ENCODE peak calls at places on chromosomes 13 and 19, in six cellular contexts. V, X, O, S, Z and Q are unnamed samples.

GRCh38 chr13:91710733-91711132 is 312.3 kb downstream of the GPC5 start:
- DNase-seq in V (no peak), Z (no peak), X (no peak), S (no peak), O (no peak), Q (no peak)

GRCh38 chr19:19217110-19217509 is 5.4 kb downstream of the NCAN start:
- DNase-seq in V (no peak), O (no peak), Z (peak; percentile 57), S (no peak), X (peak; percentile 33), Q (no peak)

GRCh38 chr19:2970201-2970838 is 7.0 kb upstream of the TLE6 start:
- DNase-seq in O (no peak), Z (peak; percentile 61), X (peak; percentile 96), S (no peak), V (no peak), Q (no peak)

GRCh38 chr19:53553865-53554791 is 16.2 kb downstream of the ZNF331 start:
- DNase-seq in Z (peak; percentile 88), O (peak; percentile 89), V (peak; percentile 76), S (peak; percentile 94), X (peak; percentile 95), Q (peak; percentile 81)

GRCh38 chr13:60765700-60766411 is 368.8 kb downstream of the TDRD3 start:
- DNase-seq in X (peak; percentile 61), V (no peak), Z (peak; percentile 20), O (no peak), S (no peak), Q (no peak)

GRCh38 chr19:7522072-7522922 is at the start of gene MCOLN1:
- DNase-seq in Z (peak; percentile 98), S (peak; percentile 99), X (peak; percentile 98), O (peak; percentile 100), V (peak; percentile 99), Q (peak; percentile 100)

GRCh38 chr13:20714161-20714560 is 10.7 kb downstream of the IL17D start:
- DNase-seq in X (no peak), O (no peak), V (no peak), Z (peak; percentile 22), S (no peak), Q (peak; percentile 9)

GRCh38 chr13:113109151-113110047 is 3.8 kb downstream of the F7 start:
- DNase-seq in Z (no peak), S (no peak), O (peak; percentile 20), V (no peak), X (no peak), Q (no peak)

GRCh38 chr13:23608704-23609413 is 38.6 kb downstream of the TNFRSF19 start:
- DNase-seq in V (no peak), O (no peak), Z (peak; percentile 64), X (peak; percentile 28), S (peak; percentile 38), Q (no peak)

GRCh38 chr13:30355405-30355741 is 48.0 kb upstream of the KATNAL1 start:
- DNase-seq in X (no peak), S (no peak), V (peak; percentile 38), Z (no peak), O (no peak), Q (peak; percentile 62)

GRCh38 chr19:39131255-39131755 is 5.7 kb downstream of the PAK4 start:
- DNase-seq in O (peak; percentile 41), V (no peak), Z (no peak), S (peak; percentile 48), X (peak; percentile 31), Q (no peak)

GRCh38 chr19:1106841-1107654 is 3.3 kb downstream of the GPX4 start:
- DNase-seq in O (peak; percentile 52), V (no peak), X (peak; percentile 79), S (peak; percentile 38), Z (peak; percentile 84), Q (no peak)

GRCh38 chr13:98060282-98060681 is 82.6 kb upstream of the FARP1 start:
- DNase-seq in Z (no peak), X (no peak), S (no peak), O (no peak), V (no peak), Q (no peak)

GRCh38 chr13:51067376-51068125 is 43.5 kb downstream of the C13orf42 start:
- DNase-seq in X (no peak), O (no peak), V (no peak), S (no peak), Z (no peak), Q (no peak)

GRCh38 chr13:38662362-38662761 is 24.5 kb upstream of the FREM2 start:
- DNase-seq in S (no peak), V (no peak), X (peak; percentile 88), Z (peak; percentile 87), O (no peak), Q (no peak)

GRCh38 chr19:20182232-20182785 is 15.3 kb downstream of the ZNF486 start:
- DNase-seq in V (no peak), O (no peak), S (no peak), Z (no peak), X (no peak), Q (no peak)

GRCh38 chr19:47447470-47448359 is 24.0 kb downstream of the SLC8A2 start:
- DNase-seq in X (peak; percentile 43), Z (no peak), O (peak; percentile 54), S (peak; percentile 30), V (no peak), Q (no peak)

GRCh38 chr19:52198678-52199077 is 8.8 kb downstream of the PPP2R1A start:
- DNase-seq in O (no peak), S (no peak), V (no peak), Z (no peak), X (no peak), Q (no peak)

GRCh38 chr19:3138268-3138667 is 2.4 kb downstream of the GNA15 start:
- DNase-seq in X (no peak), O (no peak), V (no peak), Z (no peak), S (no peak), Q (no peak)

GRCh38 chr19:39709026-39709872 is 5.0 kb downstream of the LGALS14 start:
- DNase-seq in S (no peak), X (no peak), O (no peak), Z (no peak), V (no peak), Q (no peak)

GRCh38 chr13:38394777-38395504 is 45.3 kb downstream of the UFM1 start:
- DNase-seq in Z (no peak), V (no peak), O (no peak), S (no peak), X (no peak), Q (no peak)

GRCh38 chr13:104773775-104774174 is 1707.6 kb upstream of the SLC10A2 start:
- DNase-seq in S (no peak), X (peak; percentile 68), O (no peak), Z (peak; percentile 82), V (no peak), Q (peak; percentile 16)

GRCh38 chr13:20489185-20489820 is 36.4 kb downstream of the CRYL1 start:
- DNase-seq in X (peak; percentile 46), V (peak; percentile 30), O (no peak), S (no peak), Z (peak; percentile 63), Q (peak; percentile 57)

GRCh38 chr13:98541701-98542203 is 35.2 kb downstream of the STK24 start:
- DNase-seq in V (no peak), O (no peak), Z (no peak), S (no peak), X (no peak), Q (no peak)

GRCh38 chr13:50365683-50366391 is 350.6 kb downstream of the KCNRG start:
- DNase-seq in X (no peak), V (no peak), S (no peak), O (peak; percentile 18), Z (peak; percentile 23), Q (no peak)

GRCh38 chr19:3983936-3984583 is 1.2 kb downstream of the EEF2 start:
- DNase-seq in S (peak; percentile 55), Z (peak; percentile 75), V (no peak), O (peak; percentile 56), X (peak; percentile 56), Q (no peak)

GRCh38 chr13:98208606-98209005 is 31.5 kb upstream of the RNF113B start:
- DNase-seq in O (no peak), Z (no peak), X (no peak), S (no peak), V (no peak), Q (no peak)

DNA sequence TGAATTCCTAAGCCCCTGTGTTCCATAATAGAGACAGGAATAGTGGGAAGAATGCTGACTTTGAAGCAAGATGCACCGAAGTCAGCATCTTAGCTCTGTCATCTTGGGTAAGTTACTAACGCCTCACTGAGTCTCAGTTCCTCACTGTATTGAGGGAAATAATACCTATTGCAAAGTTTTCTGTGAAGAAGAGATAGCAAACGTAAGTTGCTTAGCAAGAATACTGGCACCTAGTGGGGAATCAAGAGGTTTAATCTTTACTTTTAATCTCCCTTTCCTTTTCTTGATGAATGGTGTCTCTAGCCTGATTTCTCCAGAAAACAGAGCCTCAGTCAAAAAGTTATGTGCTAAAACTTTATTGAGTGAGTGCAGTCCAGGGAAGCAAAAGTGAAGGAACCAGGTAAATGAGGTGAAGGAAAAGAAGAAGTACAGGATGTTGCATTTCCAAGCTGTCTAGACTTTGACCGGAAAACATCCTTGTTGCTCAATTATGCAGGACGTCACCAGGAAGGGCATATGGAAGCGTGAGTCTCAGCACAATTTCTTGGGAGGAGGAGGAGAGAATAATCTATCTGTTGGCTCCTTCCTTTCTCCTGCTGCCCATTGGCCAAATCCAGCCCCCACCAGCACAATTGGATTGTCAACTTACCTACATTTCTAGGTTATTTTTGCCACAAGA is 210.0 kb downstream of the B3GLCT start:
- DNase-seq in S (no peak), V (no peak), O (no peak), X (no peak), Z (peak; percentile 57), Q (no peak)
- TF ChIP-seq CTCF in S (no peak), V (no peak), O (no peak), X (peak; percentile 18), Z (peak; percentile 60), Q (no peak)

DNA sequence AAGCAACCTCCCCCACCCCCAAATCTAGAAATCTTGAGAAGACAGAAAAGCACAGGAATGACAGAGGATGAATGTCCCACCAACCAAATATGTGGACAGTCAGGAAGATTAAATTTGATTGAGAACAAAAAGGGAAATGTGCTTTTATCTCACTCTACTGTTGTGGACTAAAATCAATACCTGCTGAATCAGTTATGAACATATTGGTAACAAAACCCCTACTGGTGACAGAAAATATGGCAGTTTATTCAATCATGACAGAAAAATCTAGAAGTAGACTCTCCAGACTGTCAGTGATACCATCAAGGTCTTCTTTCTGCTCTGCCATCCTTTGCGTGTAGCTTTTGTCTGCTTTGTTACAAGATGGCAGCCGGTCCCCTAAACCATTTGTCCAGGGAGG is 35.2 kb downstream of the FAM216B start:
- DNase-seq in X (no peak), O (no peak), V (no peak), S (no peak), Z (no peak), Q (no peak)
- TF ChIP-seq CTCF in X (peak; percentile 33), O (no peak), V (peak; percentile 27), S (no peak), Z (peak; percentile 38), Q (no peak)

GRCh38 chr13:76759877-76760276 is 126.3 kb downstream of the KCTD12 start:
- DNase-seq in S (no peak), Z (peak; percentile 72), V (no peak), X (peak; percentile 46), O (no peak), Q (no peak)
- TF ChIP-seq CTCF in S (no peak), Z (peak; percentile 35), V (no peak), X (no peak), O (no peak), Q (no peak)

DNA sequence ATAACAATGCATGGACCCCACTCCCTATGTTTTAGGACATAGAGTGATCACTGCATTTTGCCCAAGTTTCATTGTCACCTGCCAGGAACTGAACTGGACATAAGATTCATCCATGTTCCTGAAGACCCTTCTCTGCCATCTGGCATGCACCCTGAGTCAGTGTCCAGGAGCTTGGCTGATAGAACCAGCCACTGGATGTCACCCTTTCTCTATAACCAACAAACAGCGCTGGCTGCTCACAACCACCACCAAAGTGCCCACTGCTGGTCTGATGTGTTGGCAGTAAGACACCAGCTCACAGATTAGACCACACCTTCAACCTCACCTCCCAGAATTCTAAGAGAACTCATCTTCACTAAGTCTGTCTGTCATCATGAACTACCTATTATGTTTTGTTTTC is 333.4 kb downstream of the ITGBL1 start:
- DNase-seq in V (no peak), S (no peak), X (peak; percentile 0), Z (peak; percentile 76), O (no peak), Q (no peak)
- TF ChIP-seq CTCF in V (no peak), S (no peak), X (no peak), Z (peak; percentile 85), O (no peak), Q (no peak)